ENCODE peak calls at places on chromosomes 12 and 14, in nine cellular contexts. L is lower leg skin, A is ovary, Y is lung, C is HT-29, E is NCI-H510A treated with DMSO at 0.1 percent for 48 hours, U is stomach, R is fibroblast of pulmonary artery, V is AG09319. P is an unnamed sample.

GRCh38 chr12:82595946-82596345 is 90.8 kb upstream of the TMTC2 start:
- DNase-seq in L (no peak), A (no peak), Y (no peak), C (no peak), E (no peak), U (no peak), R (no peak), V (no peak), P (no peak)

GRCh38 chr12:124294686-124295315 is at the start of gene RFLNA:
- DNase-seq in L (no peak), A (peak), Y (no peak), C (no peak), E (peak), U (peak), R (peak), V (no peak), P (peak)

GRCh38 chr14:104772707-104773504 is 20.0 kb downstream of the SIVA1 start:
- DNase-seq in L (no peak), A (no peak), Y (no peak), C (no peak), E (no peak), U (no peak), R (no peak), V (no peak), P (no peak)

GRCh38 chr12:30896461-30896860 is 30.1 kb upstream of the TSPAN11 start:
- DNase-seq in L (no peak), A (no peak), Y (no peak), C (no peak), E (no peak), U (no peak), R (no peak), V (no peak), P (no peak)

GRCh38 chr14:68942281-68943035 is 36.6 kb downstream of the ACTN1 start:
- DNase-seq in L (no peak), A (no peak), Y (no peak), C (no peak), E (no peak), U (no peak), R (no peak), V (no peak), P (no peak)

GRCh38 chr14:86530457-86530856 is 1000.5 kb downstream of the FLRT2 start:
- DNase-seq in L (no peak), A (no peak), Y (no peak), C (no peak), E (no peak), U (no peak), R (no peak), V (no peak), P (no peak)

GRCh38 chr14:79178719-79179118 is 1008.5 kb downstream of the NRXN3 start:
- DNase-seq in L (no peak), A (no peak), Y (no peak), C (no peak), E (no peak), U (no peak), R (no peak), V (no peak), P (no peak)

GRCh38 chr12:674272-674781 is 11.1 kb upstream of the NINJ2 start:
- DNase-seq in L (no peak), A (no peak), Y (no peak), C (no peak), E (no peak), U (no peak), R (no peak), V (no peak), P (no peak)

GRCh38 chr12:122849352-122850047 is 14.2 kb downstream of the HIP1R start:
- DNase-seq in L (no peak), A (no peak), Y (no peak), C (no peak), E (no peak), U (no peak), R (no peak), V (no peak), P (no peak)

GRCh38 chr12:23964812-23965211 is 15.3 kb upstream of the SOX5 start:
- DNase-seq in L (no peak), A (no peak), Y (no peak), C (no peak), E (no peak), U (no peak), R (no peak), V (no peak), P (no peak)

GRCh38 chr12:78181544-78182162 is 351.0 kb downstream of the NAV3 start:
- DNase-seq in L (no peak), A (no peak), Y (no peak), C (peak), E (peak), U (no peak), R (peak), V (no peak), P (no peak)

GRCh38 chr14:99562848-99563748 is 40.9 kb downstream of the CCDC85C start:
- DNase-seq in L (no peak), A (peak), Y (peak), C (peak), E (peak), U (peak), R (peak), V (no peak), P (peak)

GRCh38 chr12:127750076-127750840 is 516.7 kb upstream of the TMEM132C start:
- DNase-seq in L (no peak), A (no peak), Y (no peak), C (no peak), E (no peak), U (no peak), R (no peak), V (no peak), P (no peak)

GRCh38 chr12:99435095-99435791 is 212.3 kb upstream of the GARIN6 start:
- DNase-seq in L (no peak), A (no peak), Y (no peak), C (no peak), E (no peak), U (no peak), R (no peak), V (no peak), P (no peak)

GRCh38 chr14:61184117-61184516 is 97.0 kb downstream of the TMEM30B start:
- DNase-seq in L (no peak), A (no peak), Y (no peak), C (no peak), E (no peak), U (no peak), R (peak), V (peak), P (no peak)

GRCh38 chr14:23054000-23054811 is 3.1 kb downstream of the CDH24 start:
- DNase-seq in L (no peak), A (no peak), Y (no peak), C (no peak), E (no peak), U (no peak), R (no peak), V (no peak), P (no peak)

GRCh38 chr12:64720884-64721283 is 38.3 kb downstream of the GNS start:
- DNase-seq in L (no peak), A (no peak), Y (no peak), C (no peak), E (no peak), U (no peak), R (no peak), V (no peak), P (no peak)

GRCh38 chr12:84772281-84772680 is 140.3 kb downstream of the SLC6A15 start:
- DNase-seq in L (no peak), A (no peak), Y (no peak), C (no peak), E (no peak), U (no peak), R (no peak), V (no peak), P (no peak)

GRCh38 chr12:31756977-31757420 is 28.2 kb upstream of the AMN1 start:
- DNase-seq in L (no peak), A (no peak), Y (no peak), C (no peak), E (no peak), U (peak), R (peak), V (no peak), P (no peak)

GRCh38 chr14:105399441-105399775 is 1.1 kb downstream of the TEX22 start:
- DNase-seq in L (no peak), A (no peak), Y (no peak), C (no peak), E (no peak), U (no peak), R (no peak), V (no peak), P (no peak)

GRCh38 chr14:25011095-25011494 is 38.9 kb downstream of the STXBP6 start:
- DNase-seq in L (no peak), A (no peak), Y (no peak), C (no peak), E (no peak), U (no peak), R (no peak), V (no peak), P (no peak)

GRCh38 chr12:66107451-66107915 is 23.1 kb downstream of the LLPH start:
- DNase-seq in L (peak), A (no peak), Y (peak), C (peak), E (peak), U (peak), R (peak), V (peak), P (peak)

GRCh38 chr14:64708148-64709004 is 4.2 kb downstream of the PLEKHG3 start:
- DNase-seq in L (no peak), A (no peak), Y (no peak), C (peak), E (peak), U (no peak), R (no peak), V (no peak), P (peak)

GRCh38 chr12:113678222-113678621 is 206.6 kb upstream of the LHX5 start:
- DNase-seq in L (no peak), A (no peak), Y (no peak), C (no peak), E (no peak), U (no peak), R (no peak), V (no peak), P (no peak)